ENCODE peak calls at places on chromosome 2, in five cellular contexts. W, S, J, P and B are unnamed samples.
A peak's percentile ranks its signal among the peaks of the same experiment; 100 is the strongest.

GRCh38 chr2:667332-668000 is 9.7 kb downstream of the TMEM18 start:
- DNase-seq in W (no peak), S (no peak), J (peak; percentile 61), P (peak; percentile 52), B (no peak)

GRCh38 chr2:127675335-127676261 is at the start of gene LIMS2:
- DNase-seq in W (peak; percentile 30), S (no peak), J (no peak), P (peak; percentile 49), B (no peak)

GRCh38 chr2:23591111-23591510 is 206.1 kb downstream of the KLHL29 start:
- DNase-seq in W (no peak), S (no peak), J (no peak), P (no peak), B (no peak)

GRCh38 chr2:104853926-104854506 is at the start of gene POU3F3:
- DNase-seq in W (no peak), S (no peak), J (no peak), P (peak; percentile 35), B (peak; percentile 91)

GRCh38 chr2:199339826-199340605 is 117.7 kb downstream of the SATB2 start:
- DNase-seq in W (no peak), S (no peak), J (no peak), P (no peak), B (no peak)

GRCh38 chr2:29983308-29983707 is 61.9 kb upstream of the ALK start:
- DNase-seq in W (no peak), S (no peak), J (no peak), P (no peak), B (peak; percentile 79)

GRCh38 chr2:23813438-23813837 is 113.5 kb downstream of the ATAD2B start:
- DNase-seq in W (no peak), S (no peak), J (no peak), P (no peak), B (no peak)

GRCh38 chr2:219469186-219469724 is 29.4 kb upstream of the GMPPA start:
- DNase-seq in W (no peak), S (no peak), J (peak; percentile 67), P (peak; percentile 55), B (no peak)

GRCh38 chr2:195768454-195768853 is 111.4 kb downstream of the SLC39A10 start:
- DNase-seq in W (no peak), S (no peak), J (no peak), P (no peak), B (no peak)

GRCh38 chr2:72924353-72925240 is 7.3 kb downstream of the EMX1 start:
- DNase-seq in W (peak; percentile 24), S (no peak), J (no peak), P (no peak), B (no peak)

GRCh38 chr2:54988612-54989011 is 61.6 kb downstream of the RTN4 start:
- DNase-seq in W (no peak), S (no peak), J (no peak), P (no peak), B (no peak)

GRCh38 chr2:12624911-12625598 is 91.7 kb upstream of the TRIB2 start:
- DNase-seq in W (no peak), S (no peak), J (no peak), P (no peak), B (no peak)
- TF ChIP-seq EP300 in W (no peak), S (no peak), J (no peak), P (no peak), B (no peak)

GRCh38 chr2:74530239-74531161 is 767 bp downstream of the HTRA2 start:
- DNase-seq in W (peak; percentile 41), S (no peak), J (peak; percentile 89), P (peak; percentile 64), B (no peak)
- TF ChIP-seq POLR2A in W (no peak), S (no peak), J (peak; percentile 79), P (no peak), B (no peak)

DNA sequence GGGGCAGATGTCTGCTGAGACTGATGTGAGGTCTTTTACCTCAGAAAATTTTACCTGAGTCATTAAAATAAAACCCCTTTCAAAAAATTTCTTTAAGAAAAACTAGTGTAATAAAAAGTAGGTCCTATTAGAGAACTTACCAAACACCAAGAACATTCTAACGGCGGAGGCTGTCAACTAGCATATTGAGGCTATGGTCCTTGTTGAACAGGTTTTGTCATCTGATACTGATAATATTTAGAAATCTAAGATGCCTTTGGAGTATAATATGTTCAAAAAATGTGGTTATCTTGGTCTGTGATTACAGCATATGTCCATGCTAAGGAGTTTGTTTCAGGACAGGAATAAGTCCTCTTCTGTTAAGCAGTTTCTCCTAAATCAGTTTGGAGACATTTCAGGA is 59.0 kb upstream of the B3GNT2 start:
- DNase-seq in W (no peak), S (no peak), J (no peak), P (no peak), B (no peak)
- TF ChIP-seq EP300 in W (no peak), S (no peak), J (no peak), P (no peak), B (no peak)

DNA sequence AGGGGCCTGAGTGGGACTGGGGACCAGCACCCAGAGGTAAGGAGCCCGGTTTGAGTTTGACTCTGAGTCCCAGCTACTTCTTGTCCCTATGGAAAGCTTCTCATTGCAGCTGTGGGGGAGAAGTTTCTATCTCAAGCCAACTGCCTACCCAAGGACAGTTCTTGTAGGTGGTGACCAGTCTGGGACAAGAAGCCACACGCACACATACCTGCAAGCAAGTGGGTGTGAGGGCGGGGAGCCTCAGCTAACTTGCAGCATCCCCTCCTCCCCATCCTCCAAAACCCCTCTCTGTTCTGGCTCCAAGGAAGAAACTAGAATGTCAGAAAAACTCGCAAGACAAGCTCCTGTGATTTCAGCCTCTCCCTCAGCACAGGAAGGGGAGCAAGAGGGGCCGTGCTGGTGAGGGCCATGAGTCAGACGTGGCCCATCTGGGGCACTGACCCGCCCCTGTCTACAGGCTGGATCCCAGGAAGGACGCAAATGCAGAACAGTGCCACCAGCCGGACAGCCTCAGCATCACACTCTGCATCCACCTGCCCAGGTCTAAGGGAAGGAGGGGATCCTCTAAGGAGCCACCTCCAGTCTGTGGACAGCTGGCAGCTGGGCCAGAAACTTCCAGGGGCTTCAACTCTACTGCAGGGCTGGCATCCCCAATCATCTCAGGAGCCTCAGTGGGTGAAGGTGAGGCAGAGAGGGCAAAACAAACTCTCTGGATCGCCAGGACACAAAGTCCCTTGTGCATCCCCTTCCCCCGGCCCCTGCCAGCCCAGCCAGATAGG is 103.4 kb downstream of the TNS1 start:
- DNase-seq in W (peak; percentile 77), S (peak; percentile 44), J (peak; percentile 79), P (peak; percentile 86), B (no peak)
- TF ChIP-seq POLR2A in W (no peak), S (no peak), J (no peak), P (no peak), B (no peak)

DNA sequence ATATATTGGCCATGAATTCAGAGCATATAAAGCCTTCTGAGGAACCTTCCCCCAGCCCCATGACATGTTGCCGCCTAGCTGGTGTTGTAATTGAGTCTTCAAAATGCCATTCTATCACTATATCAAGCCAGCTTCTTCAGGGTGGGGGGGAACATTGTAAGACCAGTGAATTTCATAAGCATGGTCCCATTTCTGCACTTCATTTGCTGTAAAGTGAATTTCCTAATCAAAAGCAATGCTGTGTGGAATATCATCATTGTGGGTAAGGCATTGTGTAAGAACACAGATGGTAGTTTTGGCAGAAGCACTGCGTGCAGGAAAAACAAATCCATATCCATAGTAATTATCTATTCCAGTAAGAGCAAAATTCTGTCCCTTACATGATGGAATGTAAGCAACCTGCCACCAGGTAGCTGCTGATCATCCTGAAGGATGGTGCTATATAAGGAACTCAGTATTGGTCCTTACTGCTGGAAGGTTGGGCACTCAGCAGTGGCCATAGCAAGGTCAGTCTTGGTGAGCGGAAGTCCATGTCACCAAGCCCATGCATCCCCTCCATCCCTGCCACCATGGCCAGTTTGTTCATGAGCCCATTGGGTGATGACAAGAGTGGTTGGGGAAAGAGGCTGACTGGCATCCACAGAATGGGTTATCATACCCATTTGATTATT is 159.4 kb downstream of the COPS8 start:
- DNase-seq in W (no peak), S (no peak), J (no peak), P (no peak), B (peak; percentile 79)
- TF ChIP-seq EP300 in W (no peak), S (no peak), J (no peak), P (no peak), B (no peak)

GRCh38 chr2:156334496-156335478 is 2.3 kb upstream of the NR4A2 start:
- DNase-seq in W (peak; percentile 91), S (peak; percentile 90), J (peak; percentile 77), P (peak; percentile 71), B (peak; percentile 97)

GRCh38 chr2:156333274-156333950 is 891 bp upstream of the NR4A2 start:
- DNase-seq in W (no peak), S (no peak), J (peak; percentile 60), P (no peak), B (no peak)

GRCh38 chr2:156331572-156332451 is 709 bp downstream of the NR4A2 start:
- DNase-seq in W (peak; percentile 68), S (peak; percentile 75), J (peak; percentile 73), P (peak; percentile 61), B (no peak)

GRCh38 chr2:156332452-156333273 is at the start of gene NR4A2:
- DNase-seq in W (peak; percentile 96), S (peak; percentile 89), J (peak; percentile 89), P (peak; percentile 80), B (no peak)

GRCh38 chr2:156333951-156334495 is 1.5 kb upstream of the NR4A2 start:
- DNase-seq in W (peak; percentile 72), S (peak; percentile 45), J (peak; percentile 68), P (no peak), B (no peak)
- TF ChIP-seq POLR2A in W (no peak), S (peak; percentile 46), J (peak; percentile 69), P (no peak), B (no peak)

GRCh38 chr2:46075848-46076247 is 221.4 kb upstream of the EPAS1 start:
- DNase-seq in W (no peak), S (no peak), J (no peak), P (no peak), B (no peak)

GRCh38 chr2:46076251-46076650 is 221.0 kb upstream of the EPAS1 start:
- DNase-seq in W (no peak), S (no peak), J (no peak), P (no peak), B (no peak)

GRCh38 chr2:46077522-46078062 is 219.6 kb upstream of the EPAS1 start:
- DNase-seq in W (no peak), S (no peak), J (no peak), P (no peak), B (no peak)

GRCh38 chr2:46082531-46083485 is 214.4 kb upstream of the EPAS1 start:
- DNase-seq in W (no peak), S (no peak), J (no peak), P (no peak), B (no peak)

GRCh38 chr2:46079996-46080560 is 217.1 kb upstream of the EPAS1 start:
- DNase-seq in W (no peak), S (no peak), J (no peak), P (no peak), B (no peak)
- TF ChIP-seq EP300 in W (no peak), S (no peak), J (no peak), P (no peak), B (no peak)